ENCODE peak calls at places on chromosomes 5 and 9, in four cellular contexts. One of them, this sample, is unnamed.

GRCh38 chr5:139246394-139246793 is 47.1 kb upstream of the MATR3 start:
- DNase-seq in neural progenitor cell: no peak
- DNase-seq in upper lobe of right lung: peak; percentile 73
- DNase-seq in IMR-90: peak; percentile 60
- DNase-seq in this sample: no peak

GRCh38 chr5:668299-668995 is 24.7 kb downstream of the TPPP start:
- DNase-seq in neural progenitor cell: no peak
- DNase-seq in upper lobe of right lung: peak; percentile 52
- DNase-seq in IMR-90: no peak
- DNase-seq in this sample: no peak

GRCh38 chr5:15515229-15515628 is 15.2 kb downstream of the FBXL7 start:
- DNase-seq in neural progenitor cell: no peak
- DNase-seq in upper lobe of right lung: no peak
- DNase-seq in IMR-90: no peak
- DNase-seq in this sample: no peak

GRCh38 chr5:149834246-149834855 is 104.2 kb downstream of the PPARGC1B start:
- DNase-seq in neural progenitor cell: peak; percentile 82
- DNase-seq in upper lobe of right lung: no peak
- DNase-seq in IMR-90: peak; percentile 91
- DNase-seq in this sample: peak; percentile 41

GRCh38 chr5:40871177-40871576 is 30.0 kb downstream of the CARD6 start:
- DNase-seq in neural progenitor cell: no peak
- DNase-seq in upper lobe of right lung: no peak
- DNase-seq in IMR-90: peak; percentile 13
- DNase-seq in this sample: no peak

GRCh38 chr5:66969963-66970362 is 226.6 kb downstream of the CD180 start:
- DNase-seq in neural progenitor cell: no peak
- DNase-seq in upper lobe of right lung: no peak
- DNase-seq in IMR-90: no peak
- DNase-seq in this sample: no peak

GRCh38 chr9:19998153-19998552 is 209.3 kb upstream of the SLC24A2 start:
- DNase-seq in neural progenitor cell: no peak
- DNase-seq in upper lobe of right lung: no peak
- DNase-seq in IMR-90: peak; percentile 16
- DNase-seq in this sample: no peak

GRCh38 chr9:130681769-130682489 is 11.7 kb upstream of the EXOSC2 start:
- DNase-seq in neural progenitor cell: peak; percentile 61
- DNase-seq in upper lobe of right lung: no peak
- DNase-seq in IMR-90: no peak
- DNase-seq in this sample: no peak

GRCh38 chr5:1883120-1883924 is 597 bp upstream of the IRX4 start:
- DNase-seq in neural progenitor cell: peak; percentile 80
- DNase-seq in upper lobe of right lung: no peak
- DNase-seq in IMR-90: no peak
- DNase-seq in this sample: no peak

GRCh38 chr9:130354378-130354777 is 88.8 kb downstream of the HMCN2 start:
- DNase-seq in neural progenitor cell: no peak
- DNase-seq in upper lobe of right lung: no peak
- DNase-seq in IMR-90: no peak
- DNase-seq in this sample: no peak

GRCh38 chr9:25658587-25658986 is 19.7 kb downstream of the TUSC1 start:
- DNase-seq in neural progenitor cell: no peak
- DNase-seq in upper lobe of right lung: no peak
- DNase-seq in IMR-90: no peak
- DNase-seq in this sample: no peak

GRCh38 chr5:63125862-63126261 is 547.2 kb downstream of the LRRC70 start:
- DNase-seq in neural progenitor cell: no peak
- DNase-seq in upper lobe of right lung: no peak
- DNase-seq in IMR-90: peak; percentile 33
- DNase-seq in this sample: no peak

GRCh38 chr9:35948901-35949318 is 9.0 kb downstream of the OR2S2 start:
- DNase-seq in neural progenitor cell: no peak
- DNase-seq in upper lobe of right lung: no peak
- DNase-seq in IMR-90: no peak
- DNase-seq in this sample: no peak

GRCh38 chr5:17255471-17256016 is 38.1 kb downstream of the BASP1 start:
- DNase-seq in neural progenitor cell: no peak
- DNase-seq in upper lobe of right lung: no peak
- DNase-seq in IMR-90: no peak
- DNase-seq in this sample: no peak

GRCh38 chr5:96876292-96876850 is at the start of gene ERAP2:
- DNase-seq in neural progenitor cell: no peak
- DNase-seq in upper lobe of right lung: no peak
- DNase-seq in IMR-90: peak; percentile 52
- DNase-seq in this sample: peak; percentile 20

GRCh38 chr5:42599106-42599505 is 157.5 kb upstream of the CCDC152 start:
- DNase-seq in neural progenitor cell: no peak
- DNase-seq in upper lobe of right lung: no peak
- DNase-seq in IMR-90: no peak
- DNase-seq in this sample: no peak

GRCh38 chr5:42596817-42597216 is 159.8 kb upstream of the CCDC152 start:
- DNase-seq in neural progenitor cell: no peak
- DNase-seq in upper lobe of right lung: no peak
- DNase-seq in IMR-90: no peak
- DNase-seq in this sample: no peak

GRCh38 chr5:42598311-42598710 is 158.3 kb upstream of the CCDC152 start:
- DNase-seq in neural progenitor cell: no peak
- DNase-seq in upper lobe of right lung: no peak
- DNase-seq in IMR-90: no peak
- DNase-seq in this sample: no peak

GRCh38 chr5:42595597-42595996 is 161.0 kb upstream of the CCDC152 start:
- DNase-seq in neural progenitor cell: no peak
- DNase-seq in upper lobe of right lung: no peak
- DNase-seq in IMR-90: no peak
- DNase-seq in this sample: no peak

GRCh38 chr5:42597318-42597937 is 159.2 kb upstream of the CCDC152 start:
- DNase-seq in neural progenitor cell: no peak
- DNase-seq in upper lobe of right lung: no peak
- DNase-seq in IMR-90: no peak
- DNase-seq in this sample: no peak
- TF ChIP-seq CTCF in neural progenitor cell: no peak
- TF ChIP-seq CTCF in upper lobe of right lung: no peak
- TF ChIP-seq CTCF in IMR-90: no peak
- TF ChIP-seq CTCF in this sample: no peak

DNA sequence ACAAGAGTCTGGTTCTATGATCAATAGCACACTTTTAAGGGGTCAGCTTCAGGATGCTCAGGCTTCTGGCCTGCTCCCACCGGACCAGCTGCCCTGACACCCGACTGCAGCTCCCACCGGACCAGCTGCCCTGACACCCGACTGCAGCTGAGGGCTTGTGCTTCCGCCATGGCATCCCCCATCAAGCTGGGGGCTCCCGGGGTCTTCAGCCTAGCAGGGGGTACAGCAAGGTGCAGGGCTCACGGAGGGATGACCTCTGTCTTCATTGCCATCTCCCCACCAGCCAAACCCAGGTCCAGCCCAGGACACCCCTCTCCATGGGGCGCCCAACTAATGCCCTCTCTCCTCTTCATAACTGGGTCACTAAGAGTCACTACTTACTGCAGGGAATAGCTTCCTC is 1.9 kb downstream of the FLT4 start:
- DNase-seq in neural progenitor cell: no peak
- DNase-seq in upper lobe of right lung: peak; percentile 50
- DNase-seq in IMR-90: no peak
- DNase-seq in this sample: no peak
- H3K27me3 ChIP-seq in neural progenitor cell: peaks cover 69% of the 10 kb centered on the region
- H3K27me3 ChIP-seq in upper lobe of right lung: peaks cover 41% of the 10 kb centered on the region
- H3K27me3 ChIP-seq in IMR-90: peaks cover 44% of the 10 kb centered on the region
- H3K27me3 ChIP-seq in this sample: peaks cover 13% of the 10 kb centered on the region

DNA sequence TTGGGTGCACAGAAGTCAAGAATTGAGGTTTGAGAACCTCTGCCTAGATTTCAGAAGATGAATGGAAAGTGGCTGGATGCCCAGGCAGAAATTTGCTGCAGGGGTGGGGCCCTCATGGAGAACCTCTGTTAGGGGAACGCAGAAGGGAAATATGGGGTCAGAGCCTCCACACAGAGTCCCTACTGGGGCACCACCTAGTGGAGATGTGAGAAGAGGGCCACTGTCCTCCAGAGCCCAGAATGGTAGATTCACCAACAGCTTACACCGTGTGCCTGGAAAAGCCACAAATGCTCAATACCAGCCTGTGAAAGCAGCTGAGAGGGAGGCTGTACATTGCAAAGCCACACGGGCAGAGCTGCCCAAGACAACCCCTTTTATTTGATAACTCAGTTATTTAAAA is 383.5 kb downstream of the TLE4 start:
- DNase-seq in neural progenitor cell: no peak
- DNase-seq in upper lobe of right lung: no peak
- DNase-seq in IMR-90: no peak
- DNase-seq in this sample: no peak
- TF ChIP-seq CTCF in neural progenitor cell: no peak
- TF ChIP-seq CTCF in upper lobe of right lung: peak; percentile 39
- TF ChIP-seq CTCF in IMR-90: peak; percentile 33
- TF ChIP-seq CTCF in this sample: peak; percentile 44

DNA sequence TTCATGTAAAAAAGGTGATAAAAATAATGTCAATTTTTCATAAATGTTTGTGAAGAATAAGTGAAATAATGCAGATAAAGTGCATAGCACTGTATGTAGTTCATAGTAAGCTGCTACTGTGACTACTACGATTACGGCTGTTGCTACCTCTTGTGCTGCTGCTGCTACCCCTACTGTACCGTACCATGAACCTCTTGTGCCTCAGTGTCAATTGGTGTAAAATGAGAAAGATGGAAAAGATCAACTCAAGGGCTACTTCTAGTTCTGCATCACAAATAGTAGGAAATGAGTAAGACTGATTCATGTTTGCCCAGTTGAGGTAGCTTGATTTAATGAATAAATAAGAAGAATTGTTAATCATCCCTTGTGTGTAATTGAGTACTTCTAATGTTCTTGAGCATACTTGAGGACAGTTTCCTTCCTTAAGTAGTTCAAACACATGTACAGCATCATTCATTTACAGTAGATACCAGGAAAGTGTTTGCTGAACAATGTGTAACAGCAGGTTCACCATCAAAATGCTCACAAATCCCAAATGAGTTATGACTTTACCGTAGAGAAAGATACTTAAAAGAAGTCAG is 200.0 kb upstream of the ATP10B start:
- DNase-seq in neural progenitor cell: no peak
- DNase-seq in upper lobe of right lung: no peak
- DNase-seq in IMR-90: no peak
- DNase-seq in this sample: no peak
- H3K27me3 ChIP-seq in neural progenitor cell: no peaks in the 10 kb centered on the region
- H3K27me3 ChIP-seq in upper lobe of right lung: no peaks in the 10 kb centered on the region
- H3K27me3 ChIP-seq in IMR-90: no peaks in the 10 kb centered on the region
- H3K27me3 ChIP-seq in this sample: no peaks in the 10 kb centered on the region

GRCh38 chr5:162243651-162244050 is 176.1 kb downstream of the GABRG2 start:
- DNase-seq in neural progenitor cell: no peak
- DNase-seq in upper lobe of right lung: no peak
- DNase-seq in IMR-90: no peak
- DNase-seq in this sample: no peak

DNA sequence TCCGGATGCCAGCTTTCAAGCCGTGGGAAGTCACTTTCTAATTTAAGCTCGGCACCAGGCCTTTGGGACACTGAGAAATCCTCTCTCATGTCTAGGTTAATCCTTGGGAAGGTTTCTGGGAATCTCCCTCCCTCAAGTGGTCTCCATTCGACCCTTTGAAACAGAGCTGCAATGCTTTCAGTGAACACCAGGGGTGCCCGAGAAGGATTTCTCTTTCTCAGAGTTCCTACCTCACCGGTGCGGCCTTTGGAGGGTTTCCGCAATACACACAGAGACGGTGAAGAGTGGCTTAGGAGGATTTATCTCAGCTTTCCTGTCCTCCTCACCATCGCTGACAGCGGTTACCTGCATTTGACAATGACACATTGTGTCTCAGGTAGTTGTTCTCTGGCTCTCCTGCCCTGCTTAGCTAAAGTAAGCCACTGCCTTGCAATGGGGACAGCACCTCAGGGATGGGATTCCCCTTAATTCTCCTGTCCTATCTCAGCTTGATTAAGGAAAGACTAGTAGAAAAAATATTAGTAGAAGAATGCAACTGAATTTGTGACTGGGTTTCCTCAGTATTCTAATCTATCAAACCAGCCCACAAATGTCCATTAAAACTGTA is 180.6 kb downstream of the GABRG2 start:
- DNase-seq in neural progenitor cell: peak; percentile 48
- DNase-seq in upper lobe of right lung: no peak
- DNase-seq in IMR-90: no peak
- DNase-seq in this sample: no peak
- TF ChIP-seq CTCF in neural progenitor cell: peak; percentile 58
- TF ChIP-seq CTCF in upper lobe of right lung: peak; percentile 17
- TF ChIP-seq CTCF in IMR-90: no peak
- TF ChIP-seq CTCF in this sample: no peak

DNA sequence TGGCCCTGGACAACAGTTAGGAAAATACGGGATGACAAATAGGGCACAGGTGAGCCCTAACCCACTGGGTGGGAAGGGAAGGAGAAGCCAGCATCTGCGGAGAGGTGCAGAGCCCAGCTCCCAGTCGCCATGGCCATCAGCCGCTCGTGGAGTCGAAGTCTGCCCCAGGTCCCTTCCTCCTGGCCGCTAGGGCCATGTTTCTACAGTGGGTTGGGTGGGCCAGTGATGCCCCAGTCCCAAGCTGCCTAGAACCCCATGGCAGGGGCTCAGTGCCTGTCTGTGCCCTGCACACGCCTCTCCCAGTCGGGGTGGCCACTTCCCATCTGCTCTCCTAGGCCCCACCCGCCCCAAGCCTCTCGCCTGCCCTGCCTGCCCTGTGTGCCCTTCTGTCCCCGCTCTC is 34.8 kb downstream of the OLFM1 start:
- DNase-seq in neural progenitor cell: no peak
- DNase-seq in upper lobe of right lung: no peak
- DNase-seq in IMR-90: no peak
- DNase-seq in this sample: no peak
- H3K27me3 ChIP-seq in neural progenitor cell: no peaks in the 10 kb centered on the region
- H3K27me3 ChIP-seq in upper lobe of right lung: no peaks in the 10 kb centered on the region
- H3K27me3 ChIP-seq in IMR-90: no peaks in the 10 kb centered on the region
- H3K27me3 ChIP-seq in this sample: no peaks in the 10 kb centered on the region

GRCh38 chr9:133046900-133047295 is 14.9 kb upstream of the CEL start:
- DNase-seq in neural progenitor cell: no peak
- DNase-seq in upper lobe of right lung: no peak
- DNase-seq in IMR-90: no peak
- DNase-seq in this sample: no peak

GRCh38 chr9:133050142-133050541 is 11.6 kb upstream of the CEL start:
- DNase-seq in neural progenitor cell: no peak
- DNase-seq in upper lobe of right lung: no peak
- DNase-seq in IMR-90: peak; percentile 16
- DNase-seq in this sample: no peak

GRCh38 chr9:133050781-133051180 is 11.0 kb upstream of the CEL start:
- DNase-seq in neural progenitor cell: no peak
- DNase-seq in upper lobe of right lung: no peak
- DNase-seq in IMR-90: no peak
- DNase-seq in this sample: no peak

GRCh38 chr9:133049043-133049442 is 12.7 kb upstream of the CEL start:
- DNase-seq in neural progenitor cell: no peak
- DNase-seq in upper lobe of right lung: no peak
- DNase-seq in IMR-90: no peak
- DNase-seq in this sample: no peak

GRCh38 chr9:133048595-133048994 is 13.2 kb upstream of the CEL start:
- DNase-seq in neural progenitor cell: peak; percentile 15
- DNase-seq in upper lobe of right lung: no peak
- DNase-seq in IMR-90: peak; percentile 11
- DNase-seq in this sample: no peak
- TF ChIP-seq CTCF in neural progenitor cell: peak; percentile 43
- TF ChIP-seq CTCF in upper lobe of right lung: peak; percentile 17
- TF ChIP-seq CTCF in IMR-90: peak; percentile 37
- TF ChIP-seq CTCF in this sample: peak; percentile 54